ENCODE peak calls at places on chromosomes 13 and 19, in six cellular contexts. Y, K, U, I, S and O are unnamed samples.

GRCh38 chr13:46961719-46962118 is 64.9 kb upstream of the HTR2A start:
- DNase-seq in Y (peak), U (no peak), K (no peak), S (no peak), I (no peak), O (peak)

GRCh38 chr19:41377977-41378707 is 1.8 kb downstream of the TMEM91 start:
- DNase-seq in U (no peak), Y (no peak), K (no peak), S (no peak), I (no peak), O (no peak)

GRCh38 chr13:94712812-94713555 is 639 bp upstream of the SOX21 start:
- DNase-seq in I (no peak), U (no peak), K (no peak), Y (peak), S (no peak), O (no peak)

GRCh38 chr19:13007292-13008045 is 12.2 kb downstream of the NFIX start:
- DNase-seq in Y (peak), I (peak), S (no peak), U (no peak), K (no peak), O (no peak)

GRCh38 chr19:54172413-54172763 is 572 bp downstream of the TMC4 start:
- DNase-seq in S (no peak), I (no peak), K (no peak), Y (peak), U (no peak), O (no peak)

GRCh38 chr13:113586661-113587479 is 2.3 kb downstream of the TFDP1 start:
- DNase-seq in K (no peak), Y (peak), S (no peak), U (no peak), I (no peak), O (no peak)

GRCh38 chr13:99151516-99151915 is 49.1 kb upstream of the UBAC2 start:
- DNase-seq in I (no peak), Y (no peak), S (no peak), K (no peak), U (peak), O (peak)

GRCh38 chr13:103161476-103161875 is 95.3 kb upstream of the SLC10A2 start:
- DNase-seq in U (no peak), S (no peak), K (no peak), Y (no peak), I (no peak), O (no peak)

GRCh38 chr19:20351244-20351643 is 184.2 kb downstream of the ZNF486 start:
- DNase-seq in U (no peak), S (no peak), I (no peak), Y (peak), K (no peak), O (no peak)

GRCh38 chr19:46718934-46719551 is 2.1 kb upstream of the PRKD2 start:
- DNase-seq in I (no peak), S (no peak), U (no peak), Y (no peak), K (no peak), O (no peak)

GRCh38 chr19:7505682-7506384 is 10.1 kb upstream of the ZNF358 start:
- DNase-seq in U (no peak), I (no peak), K (no peak), Y (no peak), S (no peak), O (no peak)

GRCh38 chr13:97883356-97883755 is 70.1 kb upstream of the IPO5 start:
- DNase-seq in Y (no peak), I (no peak), S (no peak), U (no peak), K (no peak), O (peak)

GRCh38 chr19:4870025-4870700 is 2.7 kb upstream of the PLIN3 start:
- DNase-seq in U (peak), Y (peak), K (no peak), I (no peak), S (no peak), O (peak)

GRCh38 chr13:36912983-36913382 is 7.1 kb downstream of the SMAD9 start:
- DNase-seq in I (no peak), Y (no peak), K (no peak), S (no peak), U (no peak), O (no peak)

GRCh38 chr19:56832352-56832928 is 8.1 kb downstream of the PEG3 start:
- DNase-seq in Y (no peak), S (no peak), K (no peak), U (no peak), I (no peak), O (no peak)

GRCh38 chr13:66618702-66619101 is 611.4 kb downstream of the PCDH9 start:
- DNase-seq in S (no peak), U (peak), I (no peak), Y (no peak), K (no peak), O (no peak)

GRCh38 chr13:98530236-98530635 is 46.7 kb downstream of the STK24 start:
- DNase-seq in I (no peak), K (no peak), U (no peak), Y (no peak), S (no peak), O (no peak)

GRCh38 chr19:4519521-4520277 is 1.4 kb upstream of the PLIN4 start:
- DNase-seq in U (no peak), K (no peak), Y (no peak), S (no peak), I (peak), O (no peak)

GRCh38 chr13:48266967-48267639 is 34.1 kb downstream of the ITM2B start:
- DNase-seq in S (no peak), I (no peak), Y (no peak), U (no peak), K (no peak), O (no peak)

GRCh38 chr13:48266150-48266549 is 33.1 kb downstream of the ITM2B start:
- DNase-seq in Y (no peak), I (no peak), S (no peak), U (no peak), K (no peak), O (no peak)

GRCh38 chr13:48265217-48265815 is 32.3 kb downstream of the ITM2B start:
- DNase-seq in Y (no peak), S (no peak), K (no peak), I (no peak), U (no peak), O (no peak)

GRCh38 chr13:48263196-48263595 is 30.2 kb downstream of the ITM2B start:
- DNase-seq in S (no peak), K (no peak), I (no peak), U (no peak), Y (no peak), O (no peak)

GRCh38 chr13:48264052-48264451 is 31.0 kb downstream of the ITM2B start:
- DNase-seq in S (no peak), Y (no peak), U (no peak), K (no peak), I (no peak), O (no peak)
- H3K27ac ChIP-seq in S (no peak), Y (no peak), U (no peak), K (no peak), I (no peak), O (no peak)

GRCh38 chr19:1406496-1406817 is 929 bp upstream of the DAZAP1 start:
- DNase-seq in U (no peak), Y (peak), K (no peak), S (no peak), I (no peak), O (no peak)
- H3K27ac ChIP-seq in U (peak), Y (peak), K (peak), S (peak), I (peak), O (no peak)

GRCh38 chr13:24050796-24051715 is 109.5 kb upstream of the SPATA13 start:
- DNase-seq in U (no peak), I (no peak), S (no peak), K (no peak), Y (no peak), O (no peak)

GRCh38 chr13:24053505-24054251 is 106.8 kb upstream of the SPATA13 start:
- DNase-seq in U (peak), K (peak), Y (peak), I (no peak), S (peak), O (peak)

GRCh38 chr13:24050292-24050711 is 110.2 kb upstream of the SPATA13 start:
- DNase-seq in K (peak), I (peak), Y (peak), U (no peak), S (no peak), O (peak)

DNA sequence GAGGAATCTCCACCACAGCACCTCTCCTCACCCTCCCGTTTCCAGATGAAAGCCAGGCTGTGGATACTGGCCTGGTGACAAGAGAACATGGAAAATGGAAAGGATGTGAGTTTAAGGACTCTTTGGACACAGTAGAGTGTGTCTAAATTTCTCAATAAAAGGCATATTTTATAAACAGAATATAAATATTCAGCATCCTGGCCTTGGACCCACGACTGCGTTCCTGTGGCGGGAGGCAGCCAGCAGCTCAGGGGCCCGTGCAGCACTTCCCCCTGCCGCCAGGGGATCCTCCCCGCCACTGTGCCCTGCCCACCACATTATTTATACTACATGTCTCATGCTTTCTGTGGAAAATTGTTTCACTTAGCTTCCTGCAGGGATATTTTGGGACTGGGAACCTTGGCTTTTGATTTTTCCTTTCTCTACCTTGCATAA is 108.0 kb upstream of the SPATA13 start:
- DNase-seq in Y (no peak), K (no peak), I (no peak), U (no peak), S (no peak), O (no peak)
- H3K27ac ChIP-seq in Y (no peak), K (peak), I (peak), U (no peak), S (no peak), O (no peak)

GRCh38 chr19:2089001-2089711 is 7.0 kb downstream of the MOB3A start:
- DNase-seq in K (no peak), I (no peak), S (no peak), U (no peak), Y (no peak), O (peak)
- H3K27ac ChIP-seq in K (no peak), I (peak), S (peak), U (peak), Y (no peak), O (peak)

GRCh38 chr13:100213576-100213975 is 124.7 kb downstream of the PCCA start:
- DNase-seq in S (no peak), Y (no peak), I (no peak), U (no peak), K (no peak), O (no peak)
- H3K27ac ChIP-seq in S (no peak), Y (no peak), I (no peak), U (no peak), K (no peak), O (no peak)